ENCODE peak calls at places on chromosomes 5 and 9, in seven cellular contexts. Z is stomach, R is adrenal gland, V is breast epithelium, B is sigmoid colon, W is HCT116, Y is Peyer's patch. P is an unnamed sample.

GRCh38 chr9:2616726-2617377 is 4.7 kb upstream of the VLDLR start:
- DNase-seq in Z (no peak), R (no peak), V (no peak), B (no peak), W (no peak), Y (no peak), P (no peak)

GRCh38 chr5:93186031-93186682 is 394.9 kb downstream of the NR2F1-AS1 start:
- DNase-seq in Z (no peak), R (no peak), V (no peak), B (no peak), W (peak), Y (no peak), P (no peak)

GRCh38 chr5:135898651-135899050 is 3.0 kb upstream of the IL9 start:
- DNase-seq in Z (no peak), R (no peak), V (no peak), B (no peak), W (no peak), Y (no peak), P (no peak)

GRCh38 chr5:178416919-178417318 is 173.3 kb downstream of the COL23A1 start:
- DNase-seq in Z (no peak), R (peak), V (peak), B (peak), W (no peak), Y (no peak), P (no peak)

GRCh38 chr5:57324159-57324558 is 150.3 kb downstream of the GPBP1 start:
- DNase-seq in Z (no peak), R (no peak), V (no peak), B (no peak), W (no peak), Y (no peak), P (no peak)

GRCh38 chr5:542693-543311 is 18.6 kb upstream of the SLC9A3 start:
- DNase-seq in Z (no peak), R (no peak), V (no peak), B (peak), W (no peak), Y (peak), P (no peak)

GRCh38 chr5:149995385-149996085 is 4.9 kb downstream of the TIGD6 start:
- DNase-seq in Z (no peak), R (no peak), V (no peak), B (no peak), W (no peak), Y (no peak), P (no peak)

GRCh38 chr9:135774239-135774747 is 72.3 kb downstream of the KCNT1 start:
- DNase-seq in Z (no peak), R (no peak), V (no peak), B (no peak), W (no peak), Y (no peak), P (no peak)

GRCh38 chr5:75072066-75072465 is 19.7 kb upstream of the GCNT4 start:
- DNase-seq in Z (no peak), R (no peak), V (no peak), B (no peak), W (no peak), Y (no peak), P (no peak)

GRCh38 chr9:119634036-119634435 is 264.8 kb upstream of the BRINP1 start:
- DNase-seq in Z (no peak), R (no peak), V (no peak), B (no peak), W (no peak), Y (no peak), P (no peak)

GRCh38 chr9:86034863-86035734 is 64.3 kb downstream of the GOLM1 start:
- DNase-seq in Z (peak), R (peak), V (no peak), B (no peak), W (peak), Y (no peak), P (peak)

GRCh38 chr9:95189230-95190098 is 128.0 kb downstream of the FANCC start:
- DNase-seq in Z (no peak), R (peak), V (no peak), B (peak), W (no peak), Y (no peak), P (peak)

GRCh38 chr5:133785182-133785581 is 172.8 kb upstream of the FSTL4 start:
- DNase-seq in Z (no peak), R (no peak), V (no peak), B (no peak), W (no peak), Y (no peak), P (no peak)

GRCh38 chr5:61332369-61332745 is 299 bp downstream of the ZSWIM6 start:
- DNase-seq in Z (peak), R (peak), V (no peak), B (peak), W (no peak), Y (peak), P (peak)

GRCh38 chr5:77015938-77016569 is 14.2 kb upstream of the AGGF1 start:
- DNase-seq in Z (no peak), R (no peak), V (no peak), B (no peak), W (peak), Y (no peak), P (peak)

GRCh38 chr9:130701059-130702022 is 7.8 kb downstream of the EXOSC2 start:
- DNase-seq in Z (peak), R (peak), V (peak), B (peak), W (no peak), Y (peak), P (peak)

GRCh38 chr5:161414037-161414436 is 132.5 kb downstream of the GABRB2 start:
- DNase-seq in Z (no peak), R (no peak), V (no peak), B (no peak), W (no peak), Y (no peak), P (no peak)

GRCh38 chr5:22998775-22999174 is 145.6 kb upstream of the CDH12 start:
- DNase-seq in Z (no peak), R (no peak), V (no peak), B (no peak), W (no peak), Y (no peak), P (no peak)

GRCh38 chr5:142717582-142718215 is 31.8 kb upstream of the FGF1 start:
- DNase-seq in Z (no peak), R (peak), V (no peak), B (no peak), W (no peak), Y (no peak), P (peak)

GRCh38 chr9:88746744-88747398 is 211.9 kb downstream of the NXNL2 start:
- DNase-seq in Z (no peak), R (no peak), V (no peak), B (no peak), W (no peak), Y (no peak), P (peak)

GRCh38 chr5:23459214-23459613 is 48.2 kb upstream of the PRDM9 start:
- DNase-seq in Z (no peak), R (no peak), V (no peak), B (no peak), W (no peak), Y (no peak), P (no peak)

GRCh38 chr5:168022761-168023160 is 268.7 kb upstream of the WWC1 start:
- DNase-seq in Z (no peak), R (no peak), V (no peak), B (no peak), W (no peak), Y (no peak), P (no peak)

GRCh38 chr5:160464466-160464797 is 42.8 kb downstream of the PTTG1 start:
- DNase-seq in Z (no peak), R (no peak), V (no peak), B (no peak), W (no peak), Y (no peak), P (no peak)

GRCh38 chr5:65803699-65804426 is 81.9 kb downstream of the NLN start:
- DNase-seq in Z (no peak), R (no peak), V (no peak), B (no peak), W (no peak), Y (no peak), P (peak)

GRCh38 chr5:134592141-134592746 is 40.4 kb downstream of the SAR1B start:
- DNase-seq in Z (peak), R (no peak), V (no peak), B (no peak), W (no peak), Y (no peak), P (no peak)

GRCh38 chr5:177369050-177369912 is 11.6 kb downstream of the RGS14 start:
- DNase-seq in Z (no peak), R (no peak), V (no peak), B (peak), W (no peak), Y (no peak), P (peak)

GRCh38 chr9:131887680-131888079 is 147.8 kb upstream of the RAPGEF1 start:
- DNase-seq in Z (no peak), R (no peak), V (no peak), B (no peak), W (no peak), Y (no peak), P (no peak)

GRCh38 chr9:21119093-21119770 is 22.4 kb downstream of the IFNW1 start:
- DNase-seq in Z (no peak), R (no peak), V (no peak), B (no peak), W (no peak), Y (no peak), P (peak)

GRCh38 chr9:118568704-118569103 is 800.5 kb downstream of the BRINP1 start:
- DNase-seq in Z (no peak), R (no peak), V (no peak), B (no peak), W (no peak), Y (no peak), P (no peak)

DNA sequence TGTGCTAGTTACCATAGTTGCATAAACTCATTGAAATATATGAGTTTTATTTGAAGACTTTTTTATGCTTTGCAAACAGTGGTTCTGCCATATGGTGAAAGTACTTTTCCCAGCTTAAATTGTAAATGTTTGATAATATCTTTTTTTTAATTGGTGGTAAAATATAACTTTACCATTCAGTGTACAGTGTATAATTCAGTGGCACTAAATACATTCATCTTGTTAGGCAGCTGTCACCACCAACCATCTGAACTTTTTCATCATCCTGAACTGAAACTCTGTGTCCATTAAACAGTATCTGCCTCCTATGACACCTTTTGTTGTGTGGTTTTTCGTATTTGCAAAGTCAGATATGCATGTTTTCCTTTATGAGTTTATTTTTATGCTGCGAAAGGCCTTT is 45.1 kb downstream of the FBXO38 start:
- DNase-seq in Z (no peak), R (no peak), V (no peak), B (no peak), W (no peak), Y (no peak), P (no peak)
- TF ChIP-seq POLR2A in Z (no peak), R (no peak), V (no peak), B (no peak), W (no peak), Y (no peak), P (no peak)

GRCh38 chr9:97425992-97426336 is 14.1 kb downstream of the TDRD7 start:
- DNase-seq in Z (no peak), R (no peak), V (no peak), B (no peak), W (no peak), Y (no peak), P (no peak)

GRCh38 chr9:97425336-97425991 is 13.6 kb downstream of the TDRD7 start:
- DNase-seq in Z (no peak), R (no peak), V (no peak), B (no peak), W (no peak), Y (no peak), P (no peak)

GRCh38 chr9:97431549-97432143 is 19.8 kb downstream of the TDRD7 start:
- DNase-seq in Z (no peak), R (no peak), V (no peak), B (no peak), W (no peak), Y (no peak), P (no peak)

GRCh38 chr9:97427885-97428284 is 16.0 kb downstream of the TDRD7 start:
- DNase-seq in Z (no peak), R (no peak), V (no peak), B (no peak), W (no peak), Y (no peak), P (no peak)

DNA sequence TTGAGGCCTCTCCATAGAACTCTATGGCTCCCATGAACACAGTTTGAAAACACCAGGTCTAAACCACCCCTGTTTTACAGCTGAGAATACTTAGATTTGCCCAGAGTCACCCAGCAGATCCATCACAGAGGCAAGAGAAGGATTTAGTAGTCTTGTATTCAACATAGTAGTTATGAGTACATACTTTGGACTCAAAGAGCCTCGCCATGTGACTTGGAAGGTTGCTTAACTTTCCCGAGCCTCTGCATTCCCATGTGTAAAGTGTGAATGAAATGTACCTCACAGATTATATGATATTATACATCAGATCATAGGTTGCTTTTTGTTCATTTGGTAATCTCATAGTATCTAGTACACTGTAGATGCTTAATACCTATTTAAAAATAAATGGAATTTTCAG is 18.4 kb downstream of the TDRD7 start:
- DNase-seq in Z (no peak), R (no peak), V (no peak), B (no peak), W (no peak), Y (no peak), P (no peak)
- H3K4me3 ChIP-seq in Z (no peak), R (no peak), V (no peak), B (no peak), W (no peak), Y (no peak), P (no peak)

GRCh38 chr5:10591159-10591558 is 27.3 kb downstream of the ANKRD33B start:
- DNase-seq in Z (no peak), R (no peak), V (no peak), B (no peak), W (no peak), Y (no peak), P (no peak)

GRCh38 chr5:10592598-10592997 is 28.7 kb downstream of the ANKRD33B start:
- DNase-seq in Z (no peak), R (no peak), V (no peak), B (no peak), W (no peak), Y (no peak), P (no peak)

GRCh38 chr5:10588779-10589447 is 25.0 kb downstream of the ANKRD33B start:
- DNase-seq in Z (no peak), R (peak), V (no peak), B (peak), W (no peak), Y (no peak), P (peak)

GRCh38 chr5:10591946-10592345 is 28.1 kb downstream of the ANKRD33B start:
- DNase-seq in Z (no peak), R (no peak), V (no peak), B (no peak), W (no peak), Y (no peak), P (no peak)

DNA sequence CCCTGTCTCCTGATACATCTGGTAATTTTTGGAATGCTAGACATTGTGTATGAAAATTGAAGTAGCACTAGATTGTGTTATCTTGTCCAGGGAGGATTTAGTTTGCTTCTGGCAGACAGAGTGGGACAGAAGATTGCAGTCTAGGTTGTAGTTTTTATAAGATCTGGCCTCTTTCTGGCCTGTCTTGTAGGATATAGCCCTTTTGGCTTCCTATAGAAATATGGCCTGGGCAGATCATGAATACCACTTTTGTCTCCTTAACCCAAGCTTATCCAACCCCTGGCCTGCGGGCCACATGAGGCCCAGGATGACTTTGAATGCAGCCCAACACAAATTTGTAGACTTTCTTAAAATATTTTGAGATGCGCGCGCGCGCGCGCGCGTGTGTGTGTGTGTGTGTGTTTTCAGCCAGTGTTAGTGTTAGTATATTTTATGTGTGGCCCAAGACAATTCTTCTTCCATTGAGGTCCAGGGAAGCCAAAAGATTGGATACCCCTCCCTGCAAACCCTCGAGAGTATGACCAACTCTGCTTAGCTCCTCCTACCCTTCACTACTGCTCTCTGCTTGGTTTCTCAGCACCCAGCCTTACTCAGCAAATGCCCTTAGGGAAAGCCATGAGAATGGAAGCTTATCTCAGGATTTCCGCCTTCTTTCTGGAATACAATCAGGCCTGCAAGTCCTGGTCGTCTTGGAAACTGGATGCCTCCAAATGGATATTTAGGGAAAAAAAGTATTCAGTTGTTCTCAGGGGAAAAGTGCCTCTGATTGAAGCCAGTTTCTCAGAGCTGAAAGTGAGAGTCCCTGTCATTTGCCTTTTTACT is 26.6 kb downstream of the ANKRD33B start:
- DNase-seq in Z (no peak), R (peak), V (no peak), B (no peak), W (no peak), Y (no peak), P (no peak)
- TF ChIP-seq POLR2A in Z (no peak), R (no peak), V (no peak), B (no peak), W (no peak), Y (no peak), P (no peak)

GRCh38 chr9:8649157-8649556 is 849.6 kb upstream of the DMAC1 start:
- DNase-seq in Z (no peak), R (no peak), V (no peak), B (no peak), W (no peak), Y (no peak), P (peak)

GRCh38 chr9:8649807-8650206 is 850.2 kb upstream of the DMAC1 start:
- DNase-seq in Z (no peak), R (no peak), V (no peak), B (no peak), W (no peak), Y (no peak), P (no peak)

GRCh38 chr9:8651830-8652229 is 852.3 kb upstream of the DMAC1 start:
- DNase-seq in Z (no peak), R (no peak), V (no peak), B (no peak), W (no peak), Y (no peak), P (no peak)

GRCh38 chr9:8652282-8652681 is 852.7 kb upstream of the DMAC1 start:
- DNase-seq in Z (no peak), R (no peak), V (no peak), B (no peak), W (no peak), Y (no peak), P (no peak)

GRCh38 chr9:8651126-8651525 is 851.5 kb upstream of the DMAC1 start:
- DNase-seq in Z (no peak), R (no peak), V (no peak), B (no peak), W (no peak), Y (no peak), P (no peak)
- H3K4me3 ChIP-seq in Z (no peak), R (no peak), V (no peak), B (no peak), W (no peak), Y (no peak), P (no peak)

GRCh38 chr9:83919111-83919510 is 2.1 kb downstream of the KIF27 start:
- DNase-seq in Z (no peak), R (no peak), V (no peak), B (no peak), W (no peak), Y (no peak), P (no peak)

GRCh38 chr9:83920942-83921707 is at the start of gene KIF27:
- DNase-seq in Z (peak), R (peak), V (peak), B (peak), W (peak), Y (peak), P (peak)

DNA sequence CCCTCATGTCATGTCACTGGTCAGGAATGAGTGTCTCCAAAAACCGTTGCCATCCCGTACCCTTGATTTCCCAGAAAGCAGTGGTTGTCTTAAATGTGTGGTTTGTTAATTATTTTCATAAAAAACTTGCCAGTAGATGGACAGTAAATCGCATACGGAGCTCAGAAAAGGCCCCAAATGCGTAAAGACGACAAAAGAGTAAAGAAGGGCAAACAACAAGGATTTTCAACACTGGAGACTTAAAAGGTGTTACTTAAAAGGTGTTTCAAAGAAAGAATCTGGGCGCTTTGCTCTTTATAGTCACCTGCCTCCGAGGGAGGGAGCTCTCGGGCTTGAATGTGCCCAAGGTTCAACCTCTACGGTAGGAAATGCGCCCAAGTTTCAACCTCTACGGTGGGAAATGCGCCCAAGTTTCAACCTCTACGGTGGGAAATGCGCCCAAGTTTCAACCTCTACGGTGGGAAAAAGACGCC is 727 bp downstream of the KIF27 start:
- DNase-seq in Z (peak), R (no peak), V (peak), B (peak), W (no peak), Y (no peak), P (no peak)
- TF ChIP-seq POLR2A in Z (no peak), R (peak), V (no peak), B (no peak), W (no peak), Y (no peak), P (no peak)

DNA sequence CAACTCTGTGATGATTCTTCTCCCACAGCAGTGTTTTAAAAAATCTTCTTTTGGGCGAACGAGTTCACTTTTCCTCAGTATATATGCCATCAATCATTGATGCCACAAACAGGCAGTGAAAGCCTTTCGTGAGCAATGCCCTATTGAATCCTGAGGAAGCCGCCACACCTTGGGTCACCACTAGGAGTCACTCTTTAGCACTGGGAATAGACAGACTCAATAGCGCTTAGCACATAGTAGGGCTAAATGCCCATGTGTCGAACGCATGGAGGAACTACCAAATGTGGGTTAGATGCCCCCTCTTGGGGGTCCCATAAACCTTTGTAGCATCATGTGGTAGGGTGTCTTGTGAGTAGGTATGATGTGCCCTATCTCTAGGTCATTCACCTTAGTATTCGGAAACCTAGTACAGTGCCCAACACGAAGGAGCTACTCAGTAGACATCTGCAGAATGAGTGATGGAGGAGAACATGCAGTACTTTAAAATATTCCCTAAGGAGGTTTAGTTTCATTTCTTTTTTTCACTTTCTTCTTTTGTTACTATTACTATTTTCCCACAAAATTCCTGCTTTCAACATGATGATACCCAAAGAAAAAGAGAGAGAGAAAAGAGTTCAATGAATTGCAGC is 603.7 kb downstream of the BNC2 start:
- DNase-seq in Z (no peak), R (no peak), V (no peak), B (no peak), W (no peak), Y (no peak), P (peak)
- H3K4me3 ChIP-seq in Z (peak), R (no peak), V (no peak), B (peak), W (no peak), Y (peak), P (no peak)